ENCODE peak calls at places on chromosome X, in four cellular contexts. One of them, this sample, is unnamed.
A peak's percentile ranks its signal among the peaks of the same experiment; 100 is the strongest.

GRCh38 chrX:12894074-12894691 is 12.2 kb upstream of the TLR8 start:
- DNase-seq in IMR-90: peak; percentile 18
- DNase-seq in mesenchymal stem cell: peak; percentile 24
- DNase-seq in H9: no peak
- DNase-seq in this sample: peak; percentile 23

GRCh38 chrX:95382799-95383198 is 1301.8 kb upstream of the DIAPH2 start:
- DNase-seq in mesenchymal stem cell: no peak
- DNase-seq in H9: no peak
- DNase-seq in IMR-90: no peak
- DNase-seq in this sample: no peak

GRCh38 chrX:129612396-129612795 is 42.4 kb downstream of the APLN start:
- DNase-seq in H9: no peak
- DNase-seq in IMR-90: no peak
- DNase-seq in mesenchymal stem cell: no peak
- DNase-seq in this sample: peak; percentile 19

GRCh38 chrX:45172890-45173289 is 27.8 kb downstream of the DIPK2B start:
- DNase-seq in mesenchymal stem cell: peak; percentile 23
- DNase-seq in H9: no peak
- DNase-seq in IMR-90: peak; percentile 54
- DNase-seq in this sample: peak; percentile 53

GRCh38 chrX:97189668-97190067 is 306.0 kb downstream of the RPA4 start:
- DNase-seq in H9: no peak
- DNase-seq in mesenchymal stem cell: no peak
- DNase-seq in IMR-90: no peak
- DNase-seq in this sample: no peak

GRCh38 chrX:109732319-109732779 is 708 bp downstream of the ACSL4 start:
- DNase-seq in H9: peak; percentile 27
- DNase-seq in IMR-90: peak; percentile 59
- DNase-seq in mesenchymal stem cell: peak; percentile 53
- DNase-seq in this sample: peak; percentile 26

GRCh38 chrX:42131856-42132255 is 208.5 kb upstream of the CASK start:
- DNase-seq in H9: no peak
- DNase-seq in IMR-90: no peak
- DNase-seq in mesenchymal stem cell: no peak
- DNase-seq in this sample: no peak

GRCh38 chrX:276588-277171 is 4.5 kb upstream of the PLCXD1 start:
- DNase-seq in mesenchymal stem cell: peak; percentile 80
- DNase-seq in IMR-90: peak; percentile 76
- DNase-seq in H9: no peak
- DNase-seq in this sample: no peak

GRCh38 chrX:111868726-111869638 is 7.0 kb upstream of the TRPC5OS start:
- DNase-seq in mesenchymal stem cell: peak; percentile 35
- DNase-seq in H9: no peak
- DNase-seq in IMR-90: peak; percentile 13
- DNase-seq in this sample: peak; percentile 15

GRCh38 chrX:11724122-11725017 is 33.7 kb upstream of the MSL3 start:
- DNase-seq in IMR-90: peak; percentile 41
- DNase-seq in mesenchymal stem cell: peak; percentile 48
- DNase-seq in H9: no peak
- DNase-seq in this sample: peak; percentile 11

GRCh38 chrX:132908891-132909290 is 49.5 kb downstream of the HS6ST2 start:
- DNase-seq in IMR-90: no peak
- DNase-seq in H9: no peak
- DNase-seq in mesenchymal stem cell: no peak
- DNase-seq in this sample: peak; percentile 69

GRCh38 chrX:9528498-9528897 is 63.6 kb downstream of the TBL1X start:
- DNase-seq in IMR-90: no peak
- DNase-seq in H9: peak; percentile 24
- DNase-seq in mesenchymal stem cell: no peak
- DNase-seq in this sample: no peak
- H2AK5ac ChIP-seq in IMR-90: no peak overlapping the region
- H2AK5ac ChIP-seq in H9: no peak overlapping the region
- H2AK5ac ChIP-seq in mesenchymal stem cell: no peak overlapping the region
- H2AK5ac ChIP-seq in this sample: no peak overlapping the region

DNA sequence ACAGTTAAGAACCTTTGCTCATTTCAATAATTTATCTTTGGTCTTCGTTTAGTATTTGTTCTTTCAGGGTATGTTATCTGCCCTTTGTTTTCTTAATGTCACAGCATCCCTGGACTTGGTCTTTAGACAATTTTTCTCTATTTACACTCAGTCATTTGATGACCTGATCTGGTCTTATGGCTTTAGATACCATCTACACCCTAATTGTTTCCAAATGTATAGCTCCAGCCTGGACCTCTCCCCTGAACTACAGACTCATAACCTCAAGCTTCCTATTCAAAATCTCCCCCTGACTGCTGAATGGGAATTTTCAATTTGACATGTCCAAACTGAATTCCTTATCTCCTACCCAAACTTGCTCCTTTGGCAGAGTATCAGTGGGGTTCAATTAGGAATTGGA is 3.7 kb upstream of the SUPT20HL2 start:
- DNase-seq in IMR-90: no peak
- DNase-seq in mesenchymal stem cell: no peak
- DNase-seq in H9: no peak
- DNase-seq in this sample: no peak
- H3K79me1 ChIP-seq in IMR-90: no peaks in the 10 kb centered on the region
- H3K79me1 ChIP-seq in mesenchymal stem cell: no peaks in the 10 kb centered on the region
- H3K79me1 ChIP-seq in H9: no peaks in the 10 kb centered on the region
- H3K79me1 ChIP-seq in this sample: no peaks in the 10 kb centered on the region

GRCh38 chrX:143754183-143754582 is 33.6 kb upstream of the SPANXN2 start:
- DNase-seq in IMR-90: no peak
- DNase-seq in mesenchymal stem cell: no peak
- DNase-seq in H9: no peak
- DNase-seq in this sample: no peak

GRCh38 chrX:143757375-143757774 is 36.8 kb upstream of the SPANXN2 start:
- DNase-seq in mesenchymal stem cell: no peak
- DNase-seq in H9: peak; percentile 71
- DNase-seq in IMR-90: no peak
- DNase-seq in this sample: peak; percentile 18

GRCh38 chrX:143757887-143758286 is 37.3 kb upstream of the SPANXN2 start:
- DNase-seq in H9: no peak
- DNase-seq in mesenchymal stem cell: no peak
- DNase-seq in IMR-90: no peak
- DNase-seq in this sample: peak; percentile 7
- H2AK5ac ChIP-seq in H9: no peak overlapping the region
- H2AK5ac ChIP-seq in mesenchymal stem cell: no peak overlapping the region
- H2AK5ac ChIP-seq in IMR-90: no peak overlapping the region
- H2AK5ac ChIP-seq in this sample: no peak overlapping the region

GRCh38 chrX:1595711-1596060 is 4.3 kb downstream of the AKAP17A start:
- DNase-seq in H9: no peak
- DNase-seq in mesenchymal stem cell: no peak
- DNase-seq in IMR-90: no peak
- DNase-seq in this sample: no peak
- H3K79me1 ChIP-seq in H9: peaks cover 14% of the 10 kb centered on the region
- H3K79me1 ChIP-seq in mesenchymal stem cell: peaks cover 37% of the 10 kb centered on the region
- H3K79me1 ChIP-seq in IMR-90: peaks cover 29% of the 10 kb centered on the region
- H3K79me1 ChIP-seq in this sample: peaks cover 31% of the 10 kb centered on the region

GRCh38 chrX:153813161-153813560 is 17.2 kb downstream of the PDZD4 start:
- DNase-seq in IMR-90: no peak
- DNase-seq in H9: no peak
- DNase-seq in mesenchymal stem cell: no peak
- DNase-seq in this sample: no peak
- H2AK5ac ChIP-seq in IMR-90: no peak overlapping the region
- H2AK5ac ChIP-seq in H9: no peak overlapping the region
- H2AK5ac ChIP-seq in mesenchymal stem cell: no peak overlapping the region
- H2AK5ac ChIP-seq in this sample: no peak overlapping the region

GRCh38 chrX:1597345-1598020 is 6.1 kb downstream of the AKAP17A start:
- DNase-seq in IMR-90: no peak
- DNase-seq in H9: no peak
- DNase-seq in mesenchymal stem cell: no peak
- DNase-seq in this sample: no peak
- H3K79me1 ChIP-seq in IMR-90: peaks cover 29% of the 10 kb centered on the region
- H3K79me1 ChIP-seq in H9: peaks cover 14% of the 10 kb centered on the region
- H3K79me1 ChIP-seq in mesenchymal stem cell: peaks cover 49% of the 10 kb centered on the region
- H3K79me1 ChIP-seq in this sample: peaks cover 31% of the 10 kb centered on the region

DNA sequence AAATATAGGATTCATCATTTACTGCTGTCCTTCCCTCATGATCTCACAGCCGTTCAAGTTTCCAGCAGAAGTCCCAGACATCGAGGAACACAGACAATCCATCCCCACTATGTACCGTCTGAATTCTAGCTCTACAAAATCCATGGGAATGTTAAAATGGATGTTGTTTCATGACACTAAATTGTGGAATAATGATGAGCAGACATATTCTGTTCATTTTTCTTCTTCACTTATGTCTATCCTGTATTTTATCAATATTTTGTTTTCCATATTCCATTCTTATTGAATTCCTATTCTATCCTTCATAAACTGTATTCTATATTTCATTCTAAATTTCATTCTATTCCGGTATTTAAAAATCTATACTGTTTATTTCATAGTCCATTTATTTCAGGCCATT is 71.8 kb downstream of the NUDT10 start:
- DNase-seq in H9: no peak
- DNase-seq in mesenchymal stem cell: no peak
- DNase-seq in IMR-90: no peak
- DNase-seq in this sample: no peak
- H2AK5ac ChIP-seq in H9: no peak overlapping the region
- H2AK5ac ChIP-seq in mesenchymal stem cell: no peak overlapping the region
- H2AK5ac ChIP-seq in IMR-90: no peak overlapping the region
- H2AK5ac ChIP-seq in this sample: no peak overlapping the region

DNA sequence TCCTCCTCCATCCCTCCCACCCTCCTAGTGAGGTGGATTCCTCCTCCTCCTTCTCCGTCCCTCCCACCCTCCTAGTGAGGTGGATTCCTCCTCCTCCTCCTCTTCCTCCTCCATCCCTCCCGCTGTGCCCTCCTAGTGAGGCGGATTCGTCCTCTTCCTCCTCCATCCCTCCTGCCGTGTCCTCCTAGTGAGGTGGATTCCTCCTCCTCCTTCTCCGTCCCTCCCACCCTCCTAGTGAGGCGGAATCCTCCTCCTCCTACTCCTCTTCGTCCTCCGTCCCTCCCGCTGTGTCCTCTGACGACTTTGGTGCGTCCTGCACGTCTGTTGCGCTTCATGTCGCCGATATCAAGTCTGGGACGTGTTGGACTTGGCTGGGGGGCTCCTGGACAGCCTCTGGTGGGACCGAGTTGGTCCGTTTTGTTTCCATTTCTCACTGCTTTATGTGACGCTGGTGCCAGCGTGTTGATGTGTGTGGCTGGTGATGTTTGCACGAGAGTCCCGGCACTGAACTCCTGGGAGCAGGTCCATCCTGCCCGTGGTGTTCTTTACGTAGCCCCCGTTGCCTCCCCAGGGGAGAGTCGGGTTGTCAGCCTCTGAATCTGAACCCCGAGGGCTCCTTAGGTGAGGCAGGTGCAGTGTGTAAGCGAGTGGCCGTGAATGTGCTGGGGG is 5.4 kb downstream of the AKAP17A start:
- DNase-seq in IMR-90: no peak
- DNase-seq in mesenchymal stem cell: no peak
- DNase-seq in H9: no peak
- DNase-seq in this sample: no peak
- H3K79me1 ChIP-seq in IMR-90: peaks cover 29% of the 10 kb centered on the region
- H3K79me1 ChIP-seq in mesenchymal stem cell: peaks cover 48% of the 10 kb centered on the region
- H3K79me1 ChIP-seq in H9: peaks cover 14% of the 10 kb centered on the region
- H3K79me1 ChIP-seq in this sample: peaks cover 31% of the 10 kb centered on the region

DNA sequence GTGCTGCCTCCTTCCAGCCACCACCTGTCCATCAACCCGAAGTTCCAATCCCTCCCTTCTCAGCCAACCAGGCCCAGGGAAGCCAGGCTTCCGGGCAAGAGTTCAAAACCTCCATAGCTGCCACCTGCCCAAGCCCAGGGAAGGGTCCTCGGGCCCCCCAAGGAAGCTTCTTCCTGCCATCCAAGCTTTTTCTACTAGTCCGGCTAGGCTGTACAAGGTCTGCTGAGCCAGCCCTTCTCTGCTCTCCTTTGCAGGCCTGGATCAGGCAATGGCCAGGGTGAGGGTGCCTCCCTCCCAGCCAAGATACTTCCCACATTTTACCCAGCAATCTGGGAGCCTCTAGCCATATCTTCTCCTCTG is 96.2 kb downstream of the PJA1 start:
- DNase-seq in H9: no peak
- DNase-seq in IMR-90: no peak
- DNase-seq in mesenchymal stem cell: no peak
- DNase-seq in this sample: no peak
- H2AK5ac ChIP-seq in H9: no peak overlapping the region
- H2AK5ac ChIP-seq in IMR-90: no peak overlapping the region
- H2AK5ac ChIP-seq in mesenchymal stem cell: no peak overlapping the region
- H2AK5ac ChIP-seq in this sample: no peak overlapping the region

DNA sequence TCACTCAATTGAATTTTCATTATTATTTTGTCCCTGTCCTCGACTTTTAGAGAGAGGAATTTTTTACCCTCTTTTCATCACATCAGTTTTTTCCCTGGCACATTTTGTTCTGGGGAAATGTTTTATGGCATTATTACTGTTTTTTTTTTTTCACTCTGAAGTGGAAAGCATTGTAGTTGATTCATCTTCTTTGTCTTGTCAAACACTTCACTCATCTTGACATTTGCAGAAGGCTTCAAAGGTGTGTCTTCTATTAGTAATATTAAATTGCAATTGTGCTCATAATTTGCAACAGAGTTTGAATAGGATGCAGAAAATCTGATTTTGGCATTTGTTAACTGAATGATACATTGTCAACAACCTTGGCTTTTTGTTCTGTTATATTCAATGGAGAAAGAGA is 545.4 kb upstream of the ARX start:
- DNase-seq in IMR-90: no peak
- DNase-seq in H9: no peak
- DNase-seq in mesenchymal stem cell: no peak
- DNase-seq in this sample: no peak
- H3K79me1 ChIP-seq in IMR-90: no peaks in the 10 kb centered on the region
- H3K79me1 ChIP-seq in H9: no peaks in the 10 kb centered on the region
- H3K79me1 ChIP-seq in mesenchymal stem cell: no peaks in the 10 kb centered on the region
- H3K79me1 ChIP-seq in this sample: no peaks in the 10 kb centered on the region